ENCODE peak calls at places on chromosomes 11 and 22, in nine cellular contexts. R is HCT116, F is prostate gland, Q is stomach, S is suprapubic skin, D is GM12878, C is upper lobe of left lung, B is HepG2, I is breast epithelium. A is an unnamed sample.
A peak's percentile ranks its signal among the peaks of the same experiment; 100 is the strongest.

GRCh38 chr11:17613983-17614382 is 66.9 kb downstream of the OTOG start:
- DNase-seq in I (no peak), S (no peak), Q (no peak), F (no peak), C (no peak), B (no peak), R (no peak), D (no peak), A (no peak)

GRCh38 chr11:84902445-84902844 is 724.7 kb downstream of the DLG2 start:
- DNase-seq in S (no peak), R (no peak), B (no peak), Q (no peak), D (no peak), F (no peak), I (no peak), C (no peak), A (no peak)

GRCh38 chr22:39306456-39307361 is 12.7 kb downstream of the RPL3 start:
- DNase-seq in C (no peak), S (no peak), D (no peak), Q (peak; percentile 51), I (no peak), B (no peak), F (no peak), R (no peak), A (peak; percentile 77)

GRCh38 chr11:13238879-13239514 is 38.6 kb upstream of the BMAL1 start:
- DNase-seq in S (no peak), B (peak; percentile 35), D (no peak), I (no peak), Q (peak; percentile 54), R (peak; percentile 57), C (no peak), F (no peak), A (no peak)

GRCh38 chr11:5280582-5281102 is 10.9 kb upstream of the HBE1 start:
- DNase-seq in I (no peak), B (peak; percentile 44), D (peak; percentile 47), R (peak; percentile 97), F (no peak), S (no peak), C (peak; percentile 43), Q (peak; percentile 45), A (no peak)

GRCh38 chr11:78806214-78807004 is 231.7 kb upstream of the NARS2 start:
- DNase-seq in R (no peak), F (no peak), C (no peak), B (no peak), Q (no peak), S (no peak), I (no peak), D (no peak), A (no peak)

GRCh38 chr11:90426442-90426841 is 203.6 kb upstream of the CHORDC1 start:
- DNase-seq in C (no peak), S (no peak), R (no peak), B (no peak), Q (no peak), F (no peak), I (no peak), D (no peak), A (no peak)

GRCh38 chr11:88352139-88352538 is 14.6 kb upstream of the CTSC start:
- DNase-seq in F (no peak), B (no peak), Q (no peak), I (no peak), R (no peak), C (no peak), S (no peak), D (no peak), A (no peak)

GRCh38 chr11:122183933-122184332 is 67.9 kb upstream of the BLID start:
- DNase-seq in C (no peak), Q (no peak), I (no peak), D (no peak), S (no peak), F (no peak), B (no peak), R (no peak), A (no peak)

GRCh38 chr11:77374611-77375031 is 73.1 kb upstream of the GDPD4 start:
- DNase-seq in R (no peak), S (no peak), D (no peak), I (no peak), B (no peak), Q (no peak), C (no peak), F (peak; percentile 6), A (no peak)

GRCh38 chr11:93407777-93408401 is 77.3 kb downstream of the DEUP1 start:
- DNase-seq in S (no peak), B (no peak), D (no peak), Q (no peak), C (no peak), I (no peak), R (no peak), F (no peak), A (no peak)

GRCh38 chr22:43532301-43533050 is 120.7 kb downstream of the MPPED1 start:
- DNase-seq in Q (no peak), B (no peak), I (no peak), R (no peak), F (no peak), S (no peak), D (no peak), C (no peak), A (no peak)

GRCh38 chr22:48721394-48721666 is 1106.3 kb downstream of the BRD1 start:
- DNase-seq in I (no peak), D (no peak), B (no peak), R (no peak), S (no peak), F (peak; percentile 67), C (no peak), Q (no peak), A (no peak)

GRCh38 chr11:94706211-94706610 is 61.9 kb upstream of the AMOTL1 start:
- DNase-seq in D (no peak), S (no peak), B (no peak), I (no peak), Q (no peak), F (peak; percentile 76), C (no peak), R (no peak), A (no peak)

GRCh38 chr11:133015457-133015856 is 516.8 kb downstream of the OPCML start:
- DNase-seq in R (no peak), D (no peak), C (no peak), Q (no peak), F (no peak), I (no peak), S (no peak), B (no peak), A (no peak)

GRCh38 chr11:121933694-121934093 is 182.3 kb downstream of the BLID start:
- DNase-seq in S (no peak), D (no peak), F (no peak), B (no peak), R (no peak), Q (no peak), I (no peak), C (no peak), A (no peak)

GRCh38 chr11:70782401-70782913 is 384.1 kb downstream of the CTTN start:
- DNase-seq in C (no peak), F (no peak), R (no peak), B (no peak), I (no peak), Q (no peak), D (no peak), S (no peak), A (no peak)

GRCh38 chr11:75004215-75004614 is 15.5 kb downstream of the NEU3 start:
- DNase-seq in F (no peak), D (no peak), Q (no peak), R (no peak), C (no peak), B (no peak), S (no peak), I (no peak), A (no peak)
- H3K4me1 ChIP-seq in F (no peaks in the 10 kb centered on the region), D (peaks cover 19% of the 10 kb centered on the region), Q (no peaks in the 10 kb centered on the region), R (no peaks in the 10 kb centered on the region), C (no peaks in the 10 kb centered on the region), B (no peaks in the 10 kb centered on the region), S (no peaks in the 10 kb centered on the region), I (no peaks in the 10 kb centered on the region), A (no peaks in the 10 kb centered on the region)

DNA sequence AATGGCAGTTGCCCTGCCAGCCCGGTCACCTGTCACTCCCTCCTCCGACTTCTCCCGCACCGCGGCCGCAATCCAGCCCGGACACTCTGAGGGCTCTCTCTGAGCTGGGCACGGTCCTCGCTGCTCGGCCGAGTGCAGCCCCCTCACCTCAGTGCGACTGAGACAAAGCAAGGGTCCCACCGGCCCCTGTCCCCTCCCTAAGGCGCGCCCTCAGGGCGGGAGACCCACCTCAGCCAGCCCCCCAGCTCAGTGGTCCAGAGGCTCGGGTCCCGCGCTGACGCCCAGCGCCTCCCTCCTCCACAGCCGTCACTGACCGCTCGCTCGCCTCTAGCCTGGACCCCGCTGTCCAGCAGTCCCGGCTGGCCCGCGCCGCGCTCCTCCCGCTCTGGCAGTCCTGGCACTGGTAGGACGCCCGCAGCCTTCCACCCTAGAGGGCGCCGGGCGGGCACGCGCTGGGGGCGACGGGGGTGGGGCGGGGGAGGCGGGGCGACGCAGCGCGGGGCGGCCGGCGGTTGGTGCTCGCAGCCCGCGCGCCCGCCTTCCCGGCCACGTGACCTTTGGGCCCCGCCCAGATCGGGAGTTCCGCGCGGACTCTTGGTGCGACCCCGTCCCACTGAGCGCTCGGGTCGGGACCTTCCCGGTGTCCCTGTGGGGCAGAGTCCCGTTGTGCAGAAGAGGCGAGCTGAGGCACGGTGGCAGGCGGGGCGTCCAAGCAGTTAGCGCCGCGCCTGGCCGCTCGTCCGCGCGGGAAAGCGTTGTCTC is 7.9 kb upstream of the L3MBTL2 start:
- DNase-seq in C (peak; percentile 97), I (peak; percentile 71), F (peak; percentile 75), R (no peak), S (peak; percentile 92), Q (peak; percentile 83), B (peak; percentile 56), D (no peak), A (peak; percentile 94)
- TF ChIP-seq POLR2A in C (no peak), I (no peak), F (peak; percentile 25), R (no peak), S (no peak), Q (no peak), B (peak; percentile 62), D (no peak), A (no peak)

DNA sequence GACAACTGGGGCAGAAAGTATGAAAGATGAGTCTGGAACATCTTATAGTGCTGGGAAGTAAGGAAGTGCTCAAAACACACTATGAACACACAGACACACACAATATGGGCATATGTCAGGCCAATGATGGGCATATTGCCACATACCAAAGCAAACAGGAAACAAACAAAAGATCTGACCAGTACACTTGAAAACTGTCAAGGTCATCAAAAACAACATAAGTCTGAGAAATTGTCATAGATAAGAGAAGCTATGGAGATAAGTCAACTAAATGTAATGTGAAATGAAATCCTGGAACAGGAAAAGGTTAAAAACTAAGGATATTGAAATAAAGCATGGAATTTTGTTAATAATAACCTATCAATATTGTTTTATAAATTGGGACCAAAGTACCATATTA is 46.4 kb downstream of the GUCY1A2 start:
- DNase-seq in S (no peak), C (no peak), F (no peak), Q (no peak), D (no peak), I (no peak), B (no peak), R (no peak), A (no peak)
- TF ChIP-seq POLR2AphosphoS5 in S (no peak), C (no peak), F (no peak), Q (no peak), D (no peak), I (no peak), B (no peak), R (no peak), A (no peak)

DNA sequence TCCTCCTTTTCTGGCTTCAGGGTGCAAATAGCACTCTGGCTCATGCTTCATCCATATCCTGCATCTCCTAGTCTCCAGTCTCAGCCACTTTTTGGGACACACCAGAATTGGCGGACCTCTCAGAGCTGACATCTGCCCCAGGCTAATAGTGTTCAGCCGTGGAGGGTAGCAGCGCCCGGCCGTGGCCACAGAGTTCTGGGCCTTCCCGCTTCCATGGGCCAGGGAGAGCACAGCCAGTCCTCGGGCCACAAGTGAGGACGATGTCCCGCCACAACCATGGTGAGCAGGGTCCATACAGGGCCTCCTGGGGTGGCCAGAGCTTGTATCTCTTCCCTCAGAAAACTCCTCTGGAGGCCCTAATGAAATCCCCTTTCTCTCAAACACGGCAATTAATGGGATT is 26.0 kb downstream of the DKK3 start:
- DNase-seq in C (peak; percentile 67), S (no peak), B (no peak), D (no peak), I (no peak), Q (peak; percentile 19), R (no peak), F (no peak), A (no peak)
- H3K4me1 ChIP-seq in C (peaks cover 22% of the 10 kb centered on the region), S (peaks cover 65% of the 10 kb centered on the region), B (peaks cover 9% of the 10 kb centered on the region), D (no peaks in the 10 kb centered on the region), I (peaks cover 14% of the 10 kb centered on the region), Q (peaks cover 16% of the 10 kb centered on the region), R (peaks cover 4% of the 10 kb centered on the region), F (no peaks in the 10 kb centered on the region), A (peaks cover 29% of the 10 kb centered on the region)

A was measured in spleen.